ENCODE peak calls at places on chromosomes 12 and 14, in eight cellular contexts. E, X, S, K, G, J, N and C are unnamed samples.

GRCh38 chr12:131473721-131474709 is 236.9 kb upstream of the SFSWAP start:
- DNase-seq in S (peak), E (peak), K (no peak), X (no peak), G (no peak), J (no peak), N (no peak), C (no peak)

GRCh38 chr12:132437252-132438138 is 52.5 kb upstream of the FBRSL1 start:
- DNase-seq in X (no peak), G (no peak), K (no peak), E (peak), J (peak), S (peak), N (no peak), C (no peak)

GRCh38 chr12:131592972-131593371 is 117.9 kb upstream of the SFSWAP start:
- DNase-seq in E (no peak), K (no peak), J (no peak), G (no peak), X (no peak), S (no peak), N (no peak), C (no peak)

GRCh38 chr12:117797202-117797601 is 171.6 kb downstream of the KSR2 start:
- DNase-seq in X (no peak), N (no peak), S (no peak), J (no peak), G (no peak), E (no peak), K (no peak), C (no peak)

GRCh38 chr12:4866288-4866687 is 43.4 kb upstream of the KCNA1 start:
- DNase-seq in G (no peak), S (no peak), K (no peak), E (no peak), N (no peak), X (no peak), J (no peak), C (no peak)

GRCh38 chr14:69768873-69769272 is 1.9 kb downstream of the SRSF5 start:
- DNase-seq in E (no peak), S (no peak), X (no peak), G (no peak), N (no peak), K (peak), J (no peak), C (no peak)

GRCh38 chr14:90336401-90336800 is 4.7 kb upstream of the NRDE2 start:
- DNase-seq in J (no peak), N (no peak), X (no peak), E (no peak), K (no peak), S (no peak), G (no peak), C (no peak)

GRCh38 chr12:103673891-103674375 is 86.9 kb downstream of the STAB2 start:
- DNase-seq in S (no peak), J (no peak), N (no peak), G (no peak), X (no peak), K (no peak), E (no peak), C (no peak)

GRCh38 chr12:3145036-3145435 is 67.9 kb downstream of the TSPAN9 start:
- DNase-seq in S (no peak), G (no peak), E (no peak), K (no peak), J (no peak), X (no peak), N (no peak), C (no peak)

GRCh38 chr12:57935839-57936512 is 5.4 kb upstream of the ATP23 start:
- DNase-seq in K (peak), E (peak), S (peak), N (peak), J (peak), G (peak), X (peak), C (peak)
- TF ChIP-seq CTCF in K (no peak), E (no peak), S (no peak), N (no peak), J (no peak), G (no peak), X (no peak), C (no peak)

GRCh38 chr12:121069206-121069605 is 30.2 kb upstream of the OASL start:
- DNase-seq in N (no peak), X (no peak), G (no peak), S (no peak), E (peak), K (no peak), J (no peak), C (no peak)

DNA sequence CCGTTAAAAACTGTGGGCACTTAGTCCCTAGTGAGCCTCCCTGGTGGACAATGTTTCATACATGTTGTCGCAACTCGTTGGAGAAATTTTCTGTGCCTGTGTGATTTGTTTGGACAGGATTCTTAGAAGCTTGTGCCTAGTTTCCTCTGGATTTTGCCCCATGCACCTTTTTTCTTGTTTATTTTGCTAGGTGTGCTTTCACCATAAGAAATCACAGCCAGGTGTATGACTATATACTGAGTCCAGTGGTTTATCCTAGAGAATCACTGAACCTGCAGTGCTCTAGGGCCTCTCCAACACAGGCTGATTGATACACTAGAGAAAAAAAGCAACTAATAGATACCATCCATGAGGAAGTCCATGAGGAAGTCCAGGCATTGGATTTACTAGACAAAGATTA is 33.1 kb upstream of the OASL start:
- DNase-seq in G (no peak), X (no peak), S (no peak), N (no peak), K (no peak), E (peak), J (no peak), C (no peak)
- TF ChIP-seq CTCF in G (no peak), X (no peak), S (no peak), N (no peak), K (no peak), E (no peak), J (no peak), C (no peak)

GRCh38 chr12:122406701-122407154 is 15.7 kb downstream of the CLIP1 start:
- DNase-seq in X (no peak), S (no peak), N (no peak), K (no peak), E (no peak), G (peak), J (no peak), C (no peak)

GRCh38 chr12:122402264-122402663 is 20.2 kb downstream of the CLIP1 start:
- DNase-seq in E (no peak), K (no peak), N (no peak), G (no peak), S (no peak), X (no peak), J (no peak), C (no peak)

GRCh38 chr12:122399592-122400373 is 22.7 kb downstream of the CLIP1 start:
- DNase-seq in N (peak), S (peak), X (peak), J (peak), K (peak), E (peak), G (peak), C (peak)

GRCh38 chr12:122403831-122404230 is 18.6 kb downstream of the CLIP1 start:
- DNase-seq in J (no peak), S (no peak), G (no peak), E (no peak), X (no peak), N (no peak), K (no peak), C (no peak)

DNA sequence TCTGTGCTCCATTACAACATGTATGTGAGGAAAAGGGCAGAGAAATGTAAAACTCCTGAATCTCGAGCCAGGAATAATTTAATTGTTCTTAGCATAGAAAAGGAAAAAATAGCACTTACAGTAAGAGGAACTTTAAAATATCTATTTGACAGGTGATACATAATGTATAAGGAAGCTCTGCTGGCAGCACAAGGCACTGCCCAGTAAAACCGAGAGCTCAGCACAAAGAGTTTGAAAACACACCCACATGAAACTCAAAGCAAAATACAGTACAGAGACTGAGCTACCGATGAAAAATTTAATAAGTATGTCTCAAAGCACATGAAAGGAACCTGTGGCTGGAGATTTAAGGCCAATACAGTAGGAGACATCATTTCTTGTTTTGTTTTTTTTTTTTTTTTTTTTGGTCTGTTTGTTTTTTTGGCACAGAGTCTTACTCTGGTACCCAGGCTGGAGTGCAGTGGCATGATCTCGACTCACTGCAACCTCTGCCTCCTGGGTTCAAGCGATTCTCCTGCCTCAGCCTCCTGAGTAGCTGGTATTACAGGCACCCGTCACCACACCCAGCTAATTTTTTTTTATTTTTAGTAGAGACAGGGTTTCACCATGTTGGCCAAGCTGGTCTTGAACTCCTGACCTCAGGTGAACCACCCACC is 19.2 kb downstream of the CLIP1 start:
- DNase-seq in S (no peak), X (no peak), N (no peak), K (peak), E (no peak), J (no peak), G (no peak), C (no peak)
- TF ChIP-seq CTCF in S (no peak), X (no peak), N (no peak), K (no peak), E (no peak), J (no peak), G (no peak), C (no peak)

GRCh38 chr12:31590730-31591307 is at the start of gene DENND5B:
- DNase-seq in S (peak), E (peak), X (no peak), K (peak), J (peak), N (peak), G (peak), C (peak)

GRCh38 chr12:31589582-31589895 is 1.4 kb downstream of the DENND5B start:
- DNase-seq in E (no peak), K (no peak), S (no peak), J (no peak), X (no peak), N (no peak), G (no peak), C (no peak)

GRCh38 chr12:31591308-31591901 is 469 bp upstream of the DENND5B start:
- DNase-seq in E (peak), N (peak), S (peak), K (peak), J (no peak), G (no peak), X (no peak), C (no peak)

GRCh38 chr12:31588976-31589375 is 2.0 kb downstream of the DENND5B start:
- DNase-seq in K (peak), N (no peak), E (no peak), G (no peak), S (no peak), X (no peak), J (no peak), C (no peak)

DNA sequence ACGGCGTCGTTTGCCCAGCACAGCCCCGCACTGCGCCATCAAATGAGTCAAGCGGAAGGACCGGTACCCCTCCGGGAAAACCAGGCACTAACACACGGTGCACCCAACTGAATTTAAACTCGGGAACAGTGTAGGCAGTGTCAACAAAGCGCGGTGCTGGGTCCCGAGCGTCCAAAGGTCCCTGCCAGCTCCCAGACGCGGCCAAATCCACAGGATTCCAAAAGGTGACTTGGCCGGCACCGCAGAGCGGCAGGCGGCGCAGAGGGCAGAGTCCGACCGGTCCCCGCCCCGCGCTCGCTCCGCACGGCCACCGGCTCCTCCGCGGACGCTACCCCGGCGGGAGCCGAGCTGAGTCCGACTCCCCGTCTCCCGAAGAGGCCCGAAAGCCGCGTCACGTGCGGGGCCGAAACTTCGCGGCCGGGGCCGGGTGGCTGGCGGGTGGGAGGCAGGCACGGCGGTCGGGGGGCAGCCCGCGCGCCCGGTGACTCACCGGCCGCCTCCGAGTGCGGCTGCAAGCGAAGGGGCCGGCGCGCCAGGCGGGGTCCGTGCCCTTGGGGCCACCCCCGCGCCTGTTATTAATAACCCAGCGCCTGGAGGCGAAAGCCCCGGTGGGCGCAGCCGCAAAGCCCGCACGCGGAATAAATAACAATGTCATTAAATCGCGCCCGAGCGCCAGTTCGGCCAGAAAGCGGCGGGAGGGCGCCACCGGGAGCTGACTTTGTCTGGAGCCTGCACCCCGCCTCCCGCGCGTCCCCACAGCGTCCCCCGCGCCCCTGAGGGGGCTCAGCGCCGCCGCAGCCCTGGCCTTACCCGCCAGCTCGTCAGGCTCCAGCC is 823 bp downstream of the DENND5B start:
- DNase-seq in E (peak), G (peak), S (peak), X (peak), N (peak), J (peak), K (peak), C (peak)
- TF ChIP-seq CTCF in E (peak), G (no peak), S (peak), X (no peak), N (peak), J (no peak), K (no peak), C (no peak)

GRCh38 chr14:31300296-31300695 is 92.7 kb upstream of the HECTD1 start:
- DNase-seq in K (no peak), E (peak), G (no peak), S (peak), X (no peak), J (no peak), N (no peak), C (no peak)
- TF ChIP-seq CTCF in K (no peak), E (peak), G (peak), S (peak), X (no peak), J (no peak), N (no peak), C (no peak)

GRCh38 chr12:93378373-93379310 is 917 bp downstream of the NUDT4 start:
- DNase-seq in X (peak), S (peak), G (peak), J (peak), K (peak), E (peak), N (peak), C (peak)

GRCh38 chr12:93377252-93377542 is 528 bp upstream of the NUDT4 start:
- DNase-seq in E (no peak), G (no peak), X (no peak), S (no peak), J (no peak), K (no peak), N (no peak), C (no peak)

GRCh38 chr12:93381183-93381975 is 3.7 kb downstream of the NUDT4 start:
- DNase-seq in G (no peak), X (no peak), S (no peak), N (no peak), E (no peak), J (no peak), K (no peak), C (no peak)

GRCh38 chr12:93379432-93380308 is 1.9 kb downstream of the NUDT4 start:
- DNase-seq in G (no peak), N (no peak), K (no peak), X (no peak), S (no peak), J (no peak), E (no peak), C (no peak)

DNA sequence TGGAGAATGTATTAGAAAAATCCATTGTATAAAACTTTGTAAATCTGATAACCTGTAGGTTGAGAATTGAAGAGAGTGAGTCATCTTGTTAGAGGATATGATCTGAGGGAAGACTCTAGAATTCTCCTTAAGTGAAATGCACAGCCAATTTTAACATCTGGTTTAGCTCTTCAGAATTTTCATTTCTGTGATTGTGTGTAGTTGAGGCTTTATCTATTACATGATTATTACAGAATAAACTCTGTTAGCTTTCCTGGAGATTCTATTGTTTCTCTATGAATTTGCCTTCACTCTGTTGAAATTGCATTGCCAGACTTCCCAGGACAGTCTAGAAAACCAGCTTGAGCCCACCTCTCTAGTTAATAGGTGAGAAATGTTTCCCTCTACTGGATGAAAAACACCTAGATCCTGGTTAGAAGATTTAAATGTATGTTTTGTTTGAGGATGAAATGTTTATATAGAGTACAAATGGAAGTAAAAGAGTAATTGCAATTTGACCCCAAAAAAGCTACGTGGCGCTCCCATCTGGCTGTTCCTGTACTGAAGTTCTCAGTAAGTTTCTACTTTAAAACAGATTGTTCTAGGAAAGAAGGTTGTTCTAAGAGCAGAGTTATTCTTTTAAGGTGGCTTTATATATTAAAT is 2.9 kb downstream of the NUDT4 start:
- DNase-seq in K (peak), S (no peak), G (no peak), N (no peak), J (no peak), E (no peak), X (no peak), C (no peak)
- TF ChIP-seq CTCF in K (peak), S (peak), G (peak), N (no peak), J (no peak), E (peak), X (no peak), C (no peak)

GRCh38 chr12:7015555-7016370 is 2.5 kb downstream of the LPCAT3 start:
- DNase-seq in K (no peak), J (no peak), X (no peak), G (no peak), N (no peak), E (no peak), S (no peak), C (no peak)

GRCh38 chr12:7017870-7018349 is 366 bp downstream of the LPCAT3 start:
- DNase-seq in K (peak), S (no peak), E (no peak), X (no peak), G (peak), J (no peak), N (no peak), C (no peak)

GRCh38 chr12:7019043-7019569 is 830 bp upstream of the LPCAT3 start:
- DNase-seq in E (no peak), J (no peak), X (no peak), G (no peak), K (no peak), N (no peak), S (no peak), C (no peak)

GRCh38 chr12:7016958-7017571 is 1.2 kb downstream of the LPCAT3 start:
- DNase-seq in K (no peak), X (no peak), S (no peak), E (no peak), G (no peak), J (no peak), N (no peak), C (no peak)

GRCh38 chr12:7018350-7019042 is at the start of gene LPCAT3:
- DNase-seq in X (peak), E (peak), S (peak), K (peak), N (peak), G (peak), J (peak), C (peak)
- TF ChIP-seq CTCF in X (peak), E (peak), S (peak), K (peak), N (peak), G (peak), J (peak), C (no peak)

GRCh38 chr14:66359500-66359899 is 126.7 kb upstream of the CCDC196 start:
- DNase-seq in N (peak), K (peak), G (no peak), J (no peak), S (no peak), X (peak), E (no peak), C (no peak)
- TF ChIP-seq CTCF in N (peak), K (peak), G (peak), J (peak), S (peak), X (peak), E (peak), C (peak)

GRCh38 chr12:55973598-55974307 is at the start of gene RAB5B:
- DNase-seq in E (peak), X (peak), K (peak), S (peak), J (peak), N (peak), G (peak), C (peak)
- TF ChIP-seq CTCF in E (no peak), X (no peak), K (peak), S (no peak), J (peak), N (no peak), G (no peak), C (no peak)